ENCODE peak calls at places on chromosomes 4 and X, in seven cellular contexts. P is ovary, C is BE2C, A is H1, S is AG09309, H is heart left ventricle, D is tibial artery. W is an unnamed sample.

GRCh38 chrX:39633293-39633692 is 464.5 kb downstream of the BCOR start:
- DNase-seq in P (no peak), C (peak), A (no peak), S (no peak), H (no peak), D (no peak), W (no peak)

GRCh38 chr4:189237340-189237739 is 703.3 kb upstream of the FRG1 start:
- DNase-seq in P (no peak), C (no peak), A (no peak), S (no peak), H (no peak), D (no peak), W (no peak)

GRCh38 chrX:96098471-96098870 is 586.2 kb upstream of the DIAPH2 start:
- DNase-seq in P (no peak), C (no peak), A (no peak), S (no peak), H (no peak), D (no peak), W (no peak)

GRCh38 chr4:72325215-72325614 is 243.8 kb downstream of the ADAMTS3 start:
- DNase-seq in P (no peak), C (no peak), A (no peak), S (peak), H (no peak), D (no peak), W (no peak)

GRCh38 chrX:116526010-116526409 is 63.2 kb upstream of the CT83 start:
- DNase-seq in P (no peak), C (no peak), A (no peak), S (no peak), H (no peak), D (no peak), W (no peak)

GRCh38 chr4:111113591-111113990 is 490.7 kb upstream of the PITX2 start:
- DNase-seq in P (no peak), C (no peak), A (no peak), S (no peak), H (no peak), D (no peak), W (no peak)

GRCh38 chrX:18422325-18422724 is 3.1 kb upstream of the CDKL5 start:
- DNase-seq in P (no peak), C (no peak), A (no peak), S (peak), H (no peak), D (no peak), W (peak)

GRCh38 chrX:124737771-124738170 is 391.4 kb downstream of the SH2D1A start:
- DNase-seq in P (no peak), C (no peak), A (no peak), S (no peak), H (no peak), D (no peak), W (no peak)

GRCh38 chr4:169293343-169294176 is 22.8 kb upstream of the SH3RF1 start:
- DNase-seq in P (no peak), C (no peak), A (no peak), S (no peak), H (no peak), D (no peak), W (no peak)

GRCh38 chr4:176444741-176445140 is 125.0 kb downstream of the SPCS3 start:
- DNase-seq in P (no peak), C (no peak), A (no peak), S (peak), H (no peak), D (no peak), W (no peak)

GRCh38 chr4:15001825-15002658 is at the start of gene CPEB2:
- DNase-seq in P (peak), C (peak), A (peak), S (peak), H (peak), D (peak), W (peak)

GRCh38 chrX:112147206-112147605 is 64.6 kb upstream of the TRPC5 start:
- DNase-seq in P (no peak), C (peak), A (no peak), S (no peak), H (no peak), D (no peak), W (no peak)

GRCh38 chr4:87973283-87974169 is 2.0 kb upstream of the SPP1 start:
- DNase-seq in P (peak), C (peak), A (peak), S (peak), H (peak), D (peak), W (peak)
- H3K4me3 ChIP-seq in P (no peak), C (no peak), A (peak), S (peak), H (no peak), D (peak), W (peak)

DNA sequence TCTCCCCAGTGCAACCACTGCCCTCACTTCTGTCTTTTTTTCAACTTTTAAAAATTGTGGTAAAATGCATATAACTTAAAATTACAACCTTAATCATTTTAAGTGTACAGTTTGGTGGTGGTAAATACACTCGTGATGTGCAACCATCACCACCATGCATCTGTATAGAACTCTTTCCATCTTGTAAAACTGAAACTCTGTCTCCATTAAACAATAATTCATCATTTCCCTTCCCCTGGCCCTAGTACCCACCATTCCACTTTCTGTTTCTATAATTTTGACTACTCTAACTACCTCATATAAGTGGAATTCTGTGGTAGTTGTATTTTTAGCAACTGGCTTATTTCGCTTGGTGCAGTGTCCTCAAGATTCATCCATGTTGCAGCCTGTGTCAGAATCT is 6.8 kb upstream of the CTBP1 start:
- DNase-seq in P (no peak), C (no peak), A (no peak), S (no peak), H (no peak), D (no peak), W (no peak)
- H3K4me3 ChIP-seq in P (no peak), C (no peak), A (no peak), S (no peak), H (no peak), D (no peak), W (no peak)

GRCh38 chr4:151691639-151692442 is 69.0 kb downstream of the GATB start:
- DNase-seq in P (no peak), C (no peak), A (no peak), S (no peak), H (peak), D (no peak), W (no peak)
- H3K4me3 ChIP-seq in P (no peak), C (no peak), A (no peak), S (no peak), H (no peak), D (no peak), W (no peak)

DNA sequence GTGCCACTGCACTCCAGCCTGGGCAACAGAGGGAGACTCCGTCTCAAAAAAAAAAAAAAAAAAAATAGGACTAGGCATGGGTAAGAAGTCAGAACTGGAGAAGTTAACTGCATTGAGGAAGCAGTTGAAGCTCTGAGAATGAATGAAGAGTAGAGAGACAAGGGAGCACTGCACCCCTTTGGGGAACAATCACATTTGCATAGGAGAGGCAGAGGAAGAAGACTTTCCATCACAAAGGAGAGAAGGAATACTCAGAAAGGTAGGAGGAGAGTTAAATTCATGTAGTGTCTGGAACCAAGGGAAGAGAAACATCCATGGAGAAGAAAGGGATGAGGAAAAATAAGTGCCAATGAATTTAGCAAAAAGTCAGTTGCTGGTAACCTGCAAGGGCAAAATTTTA is 72.4 kb downstream of the GPC3 start:
- DNase-seq in P (no peak), C (no peak), A (no peak), S (no peak), H (no peak), D (no peak), W (no peak)
- H3K4me3 ChIP-seq in P (no peak), C (no peak), A (peak), S (no peak), H (no peak), D (no peak), W (no peak)

DNA sequence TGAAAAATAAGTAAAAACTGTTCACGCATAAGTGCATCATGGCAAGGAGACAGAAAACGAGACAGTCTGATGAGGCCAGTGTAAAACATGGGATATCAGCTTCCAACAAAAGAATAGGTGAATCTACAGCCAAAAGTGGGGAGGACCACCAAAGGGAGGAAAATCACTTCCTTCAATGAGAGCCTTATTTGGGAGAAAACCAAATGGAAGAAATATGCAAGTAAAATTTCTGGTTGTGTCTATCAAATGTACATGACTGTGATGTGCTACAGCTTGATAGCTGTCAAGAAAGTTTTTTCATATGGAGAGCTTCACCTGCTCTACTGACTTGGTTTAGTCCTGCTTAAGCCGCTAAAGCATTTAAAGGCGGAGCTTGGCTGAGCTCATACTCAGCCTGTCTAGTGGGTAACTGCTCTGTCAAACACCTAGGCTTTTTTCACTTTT is 66.2 kb downstream of the MAGEA1 start:
- DNase-seq in P (no peak), C (no peak), A (no peak), S (no peak), H (no peak), D (no peak), W (no peak)
- H3K4me3 ChIP-seq in P (no peak), C (no peak), A (peak), S (no peak), H (no peak), D (no peak), W (no peak)

DNA sequence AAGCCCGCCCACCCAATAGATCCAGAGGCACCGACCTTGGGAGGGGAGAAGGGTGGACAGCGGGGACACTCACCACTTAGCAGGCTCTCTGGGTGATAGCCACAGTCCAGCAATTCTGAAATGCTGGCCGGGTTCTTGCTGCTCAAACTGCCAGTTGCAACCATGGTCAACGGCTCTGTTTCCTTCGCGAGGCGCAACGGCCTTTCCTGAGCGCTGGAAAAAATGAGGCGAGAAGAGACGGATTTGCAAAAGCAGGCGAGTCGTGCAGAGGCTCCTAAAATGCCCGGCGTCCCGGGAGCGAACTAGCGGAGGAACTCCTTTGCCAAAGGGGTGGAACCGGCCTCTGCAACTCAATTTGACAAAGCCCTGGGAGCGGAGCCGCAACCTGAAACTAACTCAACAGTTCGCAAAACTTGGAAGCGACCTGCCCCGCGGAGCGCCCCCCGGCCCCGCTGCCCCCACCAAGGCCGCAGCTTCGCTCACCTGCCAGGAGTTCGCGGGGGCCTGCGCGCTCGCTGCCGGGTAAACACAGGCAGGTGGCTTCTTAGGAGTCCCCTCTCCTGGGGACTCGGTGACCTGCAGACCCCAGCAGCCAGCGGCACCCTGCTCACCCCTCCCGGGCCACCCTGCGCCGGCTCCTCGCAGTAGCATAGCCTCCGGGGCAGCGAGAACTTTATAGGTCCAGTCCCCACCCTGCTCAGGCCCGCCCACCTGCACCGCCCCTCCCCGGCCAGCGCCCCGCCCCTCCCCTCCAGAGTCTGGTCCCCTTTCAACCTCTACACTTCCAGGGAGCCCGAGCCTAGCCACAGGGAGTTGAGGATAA is at the start of gene DDIT4L:
- DNase-seq in P (peak), C (peak), A (no peak), S (no peak), H (no peak), D (peak), W (no peak)
- H3K4me3 ChIP-seq in P (peak), C (peak), A (peak), S (peak), H (peak), D (peak), W (peak)

GRCh38 chr4:1520145-1520661 is 114.0 kb upstream of the NKX1-1 start:
- DNase-seq in P (no peak), C (peak), A (no peak), S (no peak), H (peak), D (no peak), W (no peak)
- H3K4me3 ChIP-seq in P (no peak), C (no peak), A (no peak), S (no peak), H (peak), D (no peak), W (no peak)

GRCh38 chr4:68346461-68346860 is 3.4 kb downstream of the YTHDC1 start:
- DNase-seq in P (no peak), C (no peak), A (no peak), S (no peak), H (no peak), D (no peak), W (no peak)

GRCh38 chr4:68344049-68344448 is 5.8 kb downstream of the YTHDC1 start:
- DNase-seq in P (no peak), C (no peak), A (no peak), S (no peak), H (no peak), D (no peak), W (no peak)

GRCh38 chr4:68342139-68342538 is 7.8 kb downstream of the YTHDC1 start:
- DNase-seq in P (no peak), C (no peak), A (no peak), S (no peak), H (no peak), D (no peak), W (no peak)

GRCh38 chr4:68347845-68348244 is 2.0 kb downstream of the YTHDC1 start:
- DNase-seq in P (no peak), C (no peak), A (no peak), S (no peak), H (no peak), D (no peak), W (no peak)

GRCh38 chr4:68344785-68345184 is 5.1 kb downstream of the YTHDC1 start:
- DNase-seq in P (no peak), C (no peak), A (no peak), S (no peak), H (no peak), D (no peak), W (no peak)
- H3K4me3 ChIP-seq in P (no peak), C (no peak), A (no peak), S (no peak), H (no peak), D (no peak), W (no peak)

GRCh38 chrX:136780241-136780640 is 491 bp downstream of the ARHGEF6 start:
- DNase-seq in P (no peak), C (no peak), A (no peak), S (no peak), H (no peak), D (no peak), W (no peak)
- H3K4me3 ChIP-seq in P (peak), C (peak), A (no peak), S (no peak), H (peak), D (peak), W (no peak)

DNA sequence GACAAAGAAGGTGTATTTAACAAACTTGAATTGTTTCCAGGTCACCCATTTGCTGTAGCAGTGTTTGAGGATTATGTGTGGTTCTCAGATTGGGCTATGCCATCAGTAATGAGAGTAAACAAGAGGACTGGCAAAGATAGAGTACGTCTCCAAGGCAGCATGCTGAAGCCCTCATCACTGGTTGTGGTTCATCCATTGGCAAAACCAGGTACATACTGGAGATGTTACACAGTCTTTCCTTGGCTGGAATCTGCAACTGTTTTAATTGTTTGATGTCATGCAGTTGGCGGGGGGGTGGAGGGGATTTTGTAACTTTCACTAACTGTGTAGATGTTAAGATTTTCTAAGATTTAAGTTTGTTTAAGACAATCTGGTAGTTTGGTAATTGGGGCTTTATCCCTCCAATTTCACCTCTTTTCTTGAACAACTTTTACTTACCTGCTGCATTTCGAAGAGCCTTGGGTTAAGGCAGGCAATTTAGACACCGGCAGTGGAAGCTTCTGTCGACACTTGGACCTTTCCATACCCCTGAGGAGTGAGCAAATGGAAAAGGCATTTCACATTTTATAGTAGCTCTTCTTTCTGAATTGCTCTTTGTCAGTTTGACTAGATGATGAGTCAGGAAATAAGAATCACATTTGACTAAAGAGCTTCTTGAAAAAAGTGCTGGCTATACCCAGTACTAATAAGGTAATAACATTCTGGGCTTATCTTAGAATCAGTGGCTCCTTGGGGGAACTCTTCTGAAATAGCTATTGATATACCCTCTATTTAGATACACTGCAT is 67.4 kb downstream of the EGF start:
- DNase-seq in P (no peak), C (no peak), A (no peak), S (peak), H (no peak), D (no peak), W (peak)
- H3K4me3 ChIP-seq in P (no peak), C (no peak), A (no peak), S (no peak), H (no peak), D (no peak), W (peak)